ENCODE peak calls at places on chromosomes 3 and 15, in seven cellular contexts. P, L, J, F, V, K and E are unnamed samples.

GRCh38 chr15:78243491-78243941 is 9.2 kb upstream of the ACSBG1 start:
- DNase-seq in K (no peak), F (no peak), J (peak), P (peak), V (no peak), L (no peak), E (no peak)

GRCh38 chr3:101143002-101143401 is 149.8 kb upstream of the ABI3BP start:
- DNase-seq in P (no peak), K (no peak), V (no peak), L (no peak), J (no peak), F (no peak), E (no peak)

GRCh38 chr15:99197861-99198260 is 51.5 kb downstream of the TTC23 start:
- DNase-seq in L (no peak), J (no peak), P (no peak), F (no peak), V (peak), K (no peak), E (no peak)

GRCh38 chr3:126266291-126266840 is 86.0 kb upstream of the ALDH1L1 start:
- DNase-seq in V (peak), F (no peak), L (no peak), P (peak), J (peak), K (no peak), E (no peak)

GRCh38 chr3:65484964-65485363 is 553.8 kb downstream of the MAGI1 start:
- DNase-seq in P (no peak), V (no peak), F (no peak), L (no peak), K (no peak), J (no peak), E (no peak)

GRCh38 chr3:127304121-127304744 is 16.4 kb upstream of the PRR20G start:
- DNase-seq in L (no peak), P (no peak), F (no peak), V (no peak), J (no peak), K (no peak), E (peak)

GRCh38 chr3:95387242-95388021 is 1324.6 kb downstream of the NSUN3 start:
- DNase-seq in L (no peak), K (no peak), V (no peak), P (no peak), F (no peak), J (no peak), E (no peak)

GRCh38 chr3:151552589-151552988 is 91.7 kb upstream of the IGSF10 start:
- DNase-seq in F (no peak), L (no peak), V (peak), K (no peak), P (no peak), J (peak), E (no peak)

GRCh38 chr15:36978625-36979024 is 121.7 kb downstream of the MEIS2 start:
- DNase-seq in J (no peak), V (no peak), K (no peak), F (no peak), P (no peak), L (no peak), E (no peak)

GRCh38 chr15:91855684-91856553 is 2.4 kb downstream of the SLCO3A1 start:
- DNase-seq in K (peak), V (no peak), J (no peak), P (peak), L (no peak), F (peak), E (peak)

GRCh38 chr15:76071816-76072215 is 12.0 kb downstream of the TMEM266 start:
- DNase-seq in K (no peak), L (no peak), P (no peak), J (no peak), F (no peak), V (no peak), E (no peak)

GRCh38 chr3:111944377-111944776 is 34.4 kb upstream of the ABHD10 start:
- DNase-seq in L (no peak), V (peak), K (no peak), J (no peak), F (no peak), P (peak), E (no peak)

GRCh38 chr3:131036200-131036816 is 9.6 kb downstream of the NEK11 start:
- DNase-seq in K (no peak), F (no peak), J (peak), L (no peak), P (peak), V (peak), E (no peak)

GRCh38 chr3:87437765-87438164 is 161.4 kb upstream of the POU1F1 start:
- DNase-seq in J (peak), V (peak), K (no peak), P (no peak), F (no peak), L (no peak), E (no peak)

GRCh38 chr3:171393032-171393744 is 67.0 kb downstream of the TNIK start:
- DNase-seq in V (no peak), P (no peak), K (no peak), F (peak), J (peak), L (no peak), E (no peak)

GRCh38 chr3:151383111-151383510 is 1.4 kb downstream of the P2RY12 start:
- DNase-seq in K (no peak), J (no peak), P (no peak), L (no peak), V (no peak), F (no peak), E (no peak)

GRCh38 chr15:80185152-80185551 is 32.4 kb downstream of the FAH start:
- DNase-seq in V (no peak), K (no peak), F (no peak), P (no peak), J (no peak), L (no peak), E (no peak)

GRCh38 chr15:48315041-48315440 is 16.2 kb upstream of the DUT start:
- DNase-seq in K (no peak), P (no peak), L (no peak), J (no peak), V (no peak), F (no peak), E (no peak)

GRCh38 chr15:58521293-58521991 is 89.7 kb downstream of the LIPC start:
- DNase-seq in L (no peak), P (peak), J (peak), F (no peak), V (peak), K (no peak), E (no peak)

GRCh38 chr3:107993771-107994170 is 97.1 kb downstream of the CD47 start:
- DNase-seq in V (peak), P (peak), J (no peak), L (no peak), F (no peak), K (no peak), E (no peak)

GRCh38 chr3:102098130-102098885 is 249.0 kb downstream of the NFKBIZ start:
- DNase-seq in L (no peak), J (no peak), P (no peak), F (no peak), K (no peak), V (no peak), E (no peak)

GRCh38 chr3:133937756-133938601 is 42.3 kb upstream of the RAB6B start:
- DNase-seq in V (no peak), L (no peak), J (peak), P (peak), K (no peak), F (no peak), E (no peak)

GRCh38 chr3:53023072-53023823 is 22.6 kb downstream of the SFMBT1 start:
- DNase-seq in K (no peak), P (no peak), L (no peak), F (no peak), J (no peak), V (peak), E (no peak)

GRCh38 chr3:58082047-58082446 is 73.8 kb downstream of the FLNB start:
- DNase-seq in L (peak), J (peak), K (no peak), V (peak), F (no peak), P (peak), E (no peak)

GRCh38 chr3:143755978-143756377 is 92.3 kb downstream of the SLC9A9 start:
- DNase-seq in J (no peak), L (no peak), V (no peak), P (no peak), K (no peak), F (no peak), E (no peak)

GRCh38 chr3:81823882-81824395 is 62.5 kb upstream of the GBE1 start:
- DNase-seq in P (peak), F (no peak), K (no peak), V (no peak), J (no peak), L (no peak), E (no peak)

GRCh38 chr3:193742628-193743027 is 149.6 kb downstream of the OPA1 start:
- DNase-seq in J (no peak), L (no peak), F (no peak), V (no peak), K (no peak), P (no peak), E (no peak)

GRCh38 chr3:53100818-53101466 is 29.3 kb downstream of the RFT1 start:
- DNase-seq in J (no peak), L (no peak), V (no peak), K (no peak), F (no peak), P (no peak), E (no peak)